ENCODE peak calls at places on chromosomes 1 and 21, in four cellular contexts. W is Daoy; I is stimulated activated CD8-positive, alpha-beta memory T cell treated with anti-CD3 and anti-CD28 coated beads, Interleukin-4, amount 100 ng/mL, for 1 hour; E is occipital lobe. H is an unnamed sample.

GRCh38 chr1:245285168-245285567 is 130.4 kb downstream of the KIF26B start:
- DNase-seq in W (no peak), I (no peak), E (no peak), H (no peak)

GRCh38 chr1:85166343-85166742 is 34.5 kb downstream of the SYDE2 start:
- DNase-seq in I (no peak), W (no peak), E (no peak), H (no peak)

GRCh38 chr21:45927851-45928850 is 53.4 kb upstream of the COL6A1 start:
- DNase-seq in E (no peak), I (no peak), W (no peak), H (no peak)

GRCh38 chr1:204726478-204726877 is 40.9 kb upstream of the LRRN2 start:
- DNase-seq in I (no peak), E (no peak), W (peak), H (no peak)

GRCh38 chr1:164602480-164603093 is 43.6 kb downstream of the PBX1 start:
- DNase-seq in I (no peak), E (no peak), W (peak), H (no peak)

GRCh38 chr1:211183924-211184323 is 50.0 kb upstream of the KCNH1 start:
- DNase-seq in W (no peak), I (no peak), E (no peak), H (no peak)

GRCh38 chr1:81208441-81208840 is 592.3 kb upstream of the ADGRL2 start:
- DNase-seq in W (peak), E (no peak), I (no peak), H (no peak)

GRCh38 chr1:46102769-46103476 is 29.5 kb downstream of the PIK3R3 start:
- DNase-seq in I (no peak), W (peak), E (no peak), H (no peak)

GRCh38 chr1:61081637-61082335 is 575 bp upstream of the NFIA start:
- DNase-seq in W (peak), I (no peak), E (peak), H (no peak)

GRCh38 chr1:121516279-121516967 is 331.6 kb downstream of the SRGAP2C start:
- DNase-seq in W (peak), E (no peak), I (no peak), H (no peak)

GRCh38 chr21:31143021-31143420 is 104.7 kb upstream of the KRTAP19-8 start:
- DNase-seq in W (no peak), E (no peak), I (no peak), H (no peak)

GRCh38 chr21:42013901-42014300 is 3.7 kb upstream of the ZBTB21 start:
- DNase-seq in I (no peak), E (no peak), W (no peak), H (no peak)

GRCh38 chr1:9942399-9942938 is 722 bp downstream of the LZIC start:
- DNase-seq in I (no peak), W (peak), E (no peak), H (no peak)

GRCh38 chr1:151047925-151048644 is 534 bp downstream of the C1orf56 start:
- DNase-seq in E (peak), W (peak), I (no peak), H (peak)

GRCh38 chr1:244273845-244274619 is 177.7 kb downstream of the ADSS2 start:
- DNase-seq in W (peak), E (peak), I (no peak), H (peak)

GRCh38 chr1:84442256-84442655 is 36.8 kb upstream of the RPF1 start:
- DNase-seq in W (peak), I (no peak), E (no peak), H (no peak)

GRCh38 chr1:208533746-208534603 is 289.8 kb upstream of the PLXNA2 start:
- DNase-seq in I (no peak), W (no peak), E (no peak), H (no peak)

GRCh38 chr1:6962390-6962955 is 177.2 kb downstream of the CAMTA1 start:
- DNase-seq in I (no peak), E (no peak), W (peak), H (no peak)

GRCh38 chr1:39933956-39934941 is 20.7 kb upstream of the MFSD2A start:
- DNase-seq in I (no peak), E (no peak), W (peak), H (no peak)

GRCh38 chr1:219555802-219556201 is 57.1 kb downstream of the ZC3H11B start:
- DNase-seq in E (no peak), W (peak), I (no peak), H (no peak)

GRCh38 chr21:45146301-45146700 is 71.9 kb downstream of the ADARB1 start:
- DNase-seq in W (no peak), E (no peak), I (no peak), H (no peak)

GRCh38 chr1:3642921-3643675 is 6.8 kb downstream of the WRAP73 start:
- DNase-seq in W (no peak), I (no peak), E (no peak), H (no peak)

GRCh38 chr1:200846421-200846820 is 26.4 kb upstream of the GPR25 start:
- DNase-seq in W (no peak), I (no peak), E (no peak), H (no peak)

GRCh38 chr1:222310830-222311229 is 237.1 kb downstream of the HHIPL2 start:
- DNase-seq in I (no peak), E (peak), W (no peak), H (peak)

GRCh38 chr1:232335751-232336274 is 294.1 kb downstream of the SIPA1L2 start:
- DNase-seq in W (no peak), I (no peak), E (no peak), H (no peak)

GRCh38 chr1:163071381-163072255 is 2.5 kb downstream of the RGS4 start:
- DNase-seq in I (no peak), E (peak), W (peak), H (no peak)

GRCh38 chr1:48499211-48499610 is 27.2 kb upstream of the SPATA6 start:
- DNase-seq in W (no peak), I (no peak), E (no peak), H (no peak)

GRCh38 chr1:204307334-204307883 is 52.3 kb downstream of the PLEKHA6 start:
- DNase-seq in I (no peak), W (no peak), E (peak), H (peak)

GRCh38 chr1:48469616-48470500 is 2.1 kb downstream of the SPATA6 start:
- DNase-seq in W (peak), E (peak), I (no peak), H (peak)

GRCh38 chr1:94247146-94248094 is 10.0 kb upstream of the ARHGAP29 start:
- DNase-seq in I (no peak), W (peak), E (no peak), H (no peak)

GRCh38 chr1:179082308-179083030 is 599 bp downstream of the TOR3A start:
- DNase-seq in W (peak), I (no peak), E (peak), H (no peak)

GRCh38 chr1:179925906-179926305 is 28.7 kb upstream of the CEP350 start:
- DNase-seq in E (no peak), W (no peak), I (no peak), H (no peak)

GRCh38 chr1:154869351-154870116 is 547 bp downstream of the KCNN3 start:
- DNase-seq in I (no peak), W (peak), E (no peak), H (peak)